ENCODE peak calls at places on chromosomes 5 and 9, in four cellular contexts. Q is mucosa of descending colon; Y is OCI-LY7; I is stimulated activated naive CD8-positive, alpha-beta T cell treated with anti-CD3 and anti-CD28 coated beads, Interleukin-15, Interleukin-2, amounts not matched to agents 100 U/mL and 50 U/mL, for 24 hours. B is an unnamed sample.

GRCh38 chr5:125043781-125044391 is 297.4 kb upstream of the ZNF608 start:
- DNase-seq in Q (peak), Y (no peak), I (no peak), B (no peak)

GRCh38 chr5:149018909-149019443 is 43.9 kb downstream of the SH3TC2 start:
- DNase-seq in Q (no peak), Y (no peak), I (no peak), B (no peak)

GRCh38 chr5:93421987-93422391 is 159.0 kb downstream of the NR2F1-AS1 start:
- DNase-seq in Q (no peak), Y (no peak), I (no peak), B (no peak)

GRCh38 chr5:1368756-1369155 is 23.9 kb upstream of the CLPTM1L start:
- DNase-seq in Q (no peak), Y (no peak), I (no peak), B (no peak)

GRCh38 chr5:140182803-140183367 is 7.9 kb downstream of the CYSTM1 start:
- DNase-seq in Q (peak), Y (no peak), I (no peak), B (no peak)

GRCh38 chr9:135152608-135153337 is 65.3 kb downstream of the OLFM1 start:
- DNase-seq in Q (no peak), Y (no peak), I (no peak), B (no peak)

GRCh38 chr9:117374076-117374740 is 40.6 kb downstream of the ASTN2 start:
- DNase-seq in Q (no peak), Y (no peak), I (no peak), B (no peak)

GRCh38 chr9:90870646-90871326 is 69.2 kb downstream of the SYK start:
- DNase-seq in Q (peak), Y (peak), I (peak), B (peak)

GRCh38 chr5:14297697-14298096 is 154.6 kb downstream of the TRIO start:
- DNase-seq in Q (no peak), Y (no peak), I (no peak), B (no peak)

GRCh38 chr5:135642179-135642505 is 63.4 kb upstream of the CXCL14 start:
- DNase-seq in Q (no peak), Y (no peak), I (no peak), B (no peak)

GRCh38 chr5:174300118-174300940 is 254.8 kb downstream of the NSG2 start:
- DNase-seq in Q (no peak), Y (no peak), I (no peak), B (no peak)

GRCh38 chr5:12399868-12400267 is 495.6 kb upstream of the CTNND2 start:
- DNase-seq in Q (no peak), Y (no peak), I (no peak), B (no peak)

GRCh38 chr5:77305921-77306320 is 95.4 kb downstream of the PDE8B start:
- DNase-seq in Q (no peak), Y (no peak), I (no peak), B (no peak)

GRCh38 chr5:923473-923873 is 30.8 kb downstream of the TRIP13 start:
- DNase-seq in Q (peak), Y (peak), I (peak), B (peak)

GRCh38 chr5:9468070-9468388 is 77.8 kb downstream of the SEMA5A start:
- DNase-seq in Q (no peak), Y (no peak), I (no peak), B (no peak)

GRCh38 chr5:73327908-73328455 is 120.6 kb downstream of the FOXD1 start:
- DNase-seq in Q (no peak), Y (no peak), I (no peak), B (no peak)

GRCh38 chr5:162052671-162053070 is 14.9 kb upstream of the GABRG2 start:
- DNase-seq in Q (no peak), Y (no peak), I (no peak), B (no peak)

GRCh38 chr9:3480353-3480655 is 45.5 kb downstream of the RFX3 start:
- DNase-seq in Q (no peak), Y (no peak), I (no peak), B (no peak)

GRCh38 chr5:102554728-102555127 is 55.9 kb upstream of the SLCO6A1 start:
- DNase-seq in Q (no peak), Y (peak), I (no peak), B (no peak)

GRCh38 chr9:92228628-92229027 is 64.9 kb downstream of the IARS1 start:
- DNase-seq in Q (no peak), Y (no peak), I (no peak), B (no peak)

GRCh38 chr5:92769986-92770385 is 811.0 kb downstream of the NR2F1-AS1 start:
- DNase-seq in Q (no peak), Y (no peak), I (no peak), B (no peak)

GRCh38 chr5:135332519-135333150 is 66.4 kb downstream of the MACROH2A1 start:
- DNase-seq in Q (no peak), Y (peak), I (no peak), B (no peak)

GRCh38 chr9:124084087-124084486 is 72.5 kb downstream of the LHX2 start:
- DNase-seq in Q (no peak), Y (no peak), I (no peak), B (no peak)

GRCh38 chr5:150700600-150701377 is at the start of gene RBM22:
- DNase-seq in Q (peak), Y (peak), I (peak), B (peak)

GRCh38 chr9:75992480-75993206 is 102.2 kb downstream of the PCSK5 start:
- DNase-seq in Q (no peak), Y (no peak), I (no peak), B (no peak)

GRCh38 chr9:94860678-94861588 is 134.4 kb downstream of the AOPEP start:
- DNase-seq in Q (peak), Y (peak), I (peak), B (peak)

GRCh38 chr9:122227576-122227903 is 1.2 kb downstream of the LHX6 start:
- DNase-seq in Q (no peak), Y (no peak), I (no peak), B (no peak)

B was measured in activated CD8-positive, alpha-beta T cell treated with anti-CD3 and anti-CD28 coated beads, Interleukin-2, amount 10 ng/mL, durations not matched to agents 7 days and 5 days.